ENCODE peak calls at places on chromosomes 5 and 9, in nine cellular contexts. One of them, this sample, is unnamed.
A peak's percentile ranks its signal among the peaks of the same experiment; 100 is the strongest.

GRCh38 chr5:116371935-116372334 is 202.7 kb downstream of the SEMA6A start:
- DNase-seq in colonic mucosa: no peak
- DNase-seq in foreskin keratinocyte: no peak
- DNase-seq in left ventricle myocardium inferior: no peak
- DNase-seq in astrocyte: no peak
- DNase-seq in H1: no peak
- DNase-seq in sigmoid colon: no peak
- DNase-seq in cardiac fibroblast: no peak
- DNase-seq in fibroblast of the aortic adventitia: no peak
- DNase-seq in this sample: no peak

GRCh38 chr5:163596536-163596935 is 91.1 kb downstream of the MAT2B start:
- DNase-seq in astrocyte: no peak
- DNase-seq in fibroblast of the aortic adventitia: no peak
- DNase-seq in sigmoid colon: no peak
- DNase-seq in foreskin keratinocyte: no peak
- DNase-seq in cardiac fibroblast: no peak
- DNase-seq in H1: no peak
- DNase-seq in colonic mucosa: no peak
- DNase-seq in left ventricle myocardium inferior: no peak
- DNase-seq in this sample: no peak

GRCh38 chr9:32742296-32742695 is 41.0 kb upstream of the TMEM215 start:
- DNase-seq in foreskin keratinocyte: peak; percentile 96
- DNase-seq in sigmoid colon: no peak
- DNase-seq in fibroblast of the aortic adventitia: no peak
- DNase-seq in left ventricle myocardium inferior: no peak
- DNase-seq in cardiac fibroblast: no peak
- DNase-seq in colonic mucosa: no peak
- DNase-seq in astrocyte: peak; percentile 47
- DNase-seq in H1: no peak
- DNase-seq in this sample: no peak

GRCh38 chr5:13510616-13511015 is 433.9 kb downstream of the DNAH5 start:
- DNase-seq in fibroblast of the aortic adventitia: no peak
- DNase-seq in sigmoid colon: no peak
- DNase-seq in left ventricle myocardium inferior: no peak
- DNase-seq in cardiac fibroblast: no peak
- DNase-seq in H1: no peak
- DNase-seq in astrocyte: no peak
- DNase-seq in colonic mucosa: no peak
- DNase-seq in foreskin keratinocyte: peak; percentile 96
- DNase-seq in this sample: no peak

GRCh38 chr9:13387668-13388124 is 108.2 kb upstream of the MPDZ start:
- DNase-seq in colonic mucosa: no peak
- DNase-seq in cardiac fibroblast: peak; percentile 48
- DNase-seq in astrocyte: peak; percentile 63
- DNase-seq in H1: no peak
- DNase-seq in foreskin keratinocyte: no peak
- DNase-seq in fibroblast of the aortic adventitia: peak; percentile 64
- DNase-seq in sigmoid colon: no peak
- DNase-seq in left ventricle myocardium inferior: no peak
- DNase-seq in this sample: no peak

GRCh38 chr9:137447722-137448568 is 6.8 kb upstream of the ENTPD8 start:
- DNase-seq in fibroblast of the aortic adventitia: no peak
- DNase-seq in cardiac fibroblast: no peak
- DNase-seq in H1: no peak
- DNase-seq in colonic mucosa: peak; percentile 18
- DNase-seq in left ventricle myocardium inferior: no peak
- DNase-seq in astrocyte: no peak
- DNase-seq in foreskin keratinocyte: no peak
- DNase-seq in sigmoid colon: no peak
- DNase-seq in this sample: no peak

GRCh38 chr9:123365287-123365880 is 9.4 kb downstream of the CRB2 start:
- DNase-seq in sigmoid colon: no peak
- DNase-seq in left ventricle myocardium inferior: no peak
- DNase-seq in colonic mucosa: no peak
- DNase-seq in foreskin keratinocyte: no peak
- DNase-seq in fibroblast of the aortic adventitia: no peak
- DNase-seq in astrocyte: no peak
- DNase-seq in H1: no peak
- DNase-seq in cardiac fibroblast: no peak
- DNase-seq in this sample: no peak

GRCh38 chr5:56950626-56951130 is 1.2 kb downstream of the MIER3 start:
- DNase-seq in astrocyte: peak; percentile 41
- DNase-seq in fibroblast of the aortic adventitia: peak; percentile 76
- DNase-seq in cardiac fibroblast: peak; percentile 76
- DNase-seq in H1: peak; percentile 72
- DNase-seq in left ventricle myocardium inferior: peak; percentile 71
- DNase-seq in colonic mucosa: peak; percentile 69
- DNase-seq in sigmoid colon: peak; percentile 86
- DNase-seq in foreskin keratinocyte: peak; percentile 51
- DNase-seq in this sample: peak; percentile 78

GRCh38 chr9:738209-738915 is 103.1 kb upstream of the DMRT1 start:
- DNase-seq in cardiac fibroblast: peak; percentile 93
- DNase-seq in sigmoid colon: peak; percentile 93
- DNase-seq in left ventricle myocardium inferior: peak; percentile 71
- DNase-seq in fibroblast of the aortic adventitia: peak; percentile 93
- DNase-seq in colonic mucosa: no peak
- DNase-seq in foreskin keratinocyte: peak; percentile 95
- DNase-seq in H1: no peak
- DNase-seq in astrocyte: peak; percentile 98
- DNase-seq in this sample: peak; percentile 69

GRCh38 chr9:74951107-74951720 is 1.5 kb downstream of the C9orf40 start:
- DNase-seq in astrocyte: no peak
- DNase-seq in fibroblast of the aortic adventitia: no peak
- DNase-seq in foreskin keratinocyte: no peak
- DNase-seq in sigmoid colon: no peak
- DNase-seq in H1: no peak
- DNase-seq in left ventricle myocardium inferior: no peak
- DNase-seq in cardiac fibroblast: no peak
- DNase-seq in colonic mucosa: peak; percentile 23
- DNase-seq in this sample: no peak

GRCh38 chr9:74951725-74952151 is 974 bp downstream of the C9orf40 start:
- DNase-seq in left ventricle myocardium inferior: peak; percentile 34
- DNase-seq in fibroblast of the aortic adventitia: peak; percentile 22
- DNase-seq in colonic mucosa: peak; percentile 45
- DNase-seq in foreskin keratinocyte: peak; percentile 21
- DNase-seq in astrocyte: peak; percentile 6
- DNase-seq in H1: peak; percentile 68
- DNase-seq in cardiac fibroblast: peak; percentile 39
- DNase-seq in sigmoid colon: peak; percentile 69
- DNase-seq in this sample: peak; percentile 73

GRCh38 chr9:74953235-74953741 is 576 bp upstream of the C9orf40 start:
- DNase-seq in sigmoid colon: no peak
- DNase-seq in foreskin keratinocyte: no peak
- DNase-seq in colonic mucosa: peak; percentile 20
- DNase-seq in cardiac fibroblast: no peak
- DNase-seq in fibroblast of the aortic adventitia: peak; percentile 4
- DNase-seq in H1: no peak
- DNase-seq in left ventricle myocardium inferior: no peak
- DNase-seq in astrocyte: peak; percentile 4
- DNase-seq in this sample: no peak

GRCh38 chr9:74950456-74950855 is 2.3 kb downstream of the C9orf40 start:
- DNase-seq in fibroblast of the aortic adventitia: no peak
- DNase-seq in astrocyte: no peak
- DNase-seq in foreskin keratinocyte: no peak
- DNase-seq in left ventricle myocardium inferior: no peak
- DNase-seq in colonic mucosa: no peak
- DNase-seq in H1: no peak
- DNase-seq in cardiac fibroblast: no peak
- DNase-seq in sigmoid colon: no peak
- DNase-seq in this sample: no peak

DNA sequence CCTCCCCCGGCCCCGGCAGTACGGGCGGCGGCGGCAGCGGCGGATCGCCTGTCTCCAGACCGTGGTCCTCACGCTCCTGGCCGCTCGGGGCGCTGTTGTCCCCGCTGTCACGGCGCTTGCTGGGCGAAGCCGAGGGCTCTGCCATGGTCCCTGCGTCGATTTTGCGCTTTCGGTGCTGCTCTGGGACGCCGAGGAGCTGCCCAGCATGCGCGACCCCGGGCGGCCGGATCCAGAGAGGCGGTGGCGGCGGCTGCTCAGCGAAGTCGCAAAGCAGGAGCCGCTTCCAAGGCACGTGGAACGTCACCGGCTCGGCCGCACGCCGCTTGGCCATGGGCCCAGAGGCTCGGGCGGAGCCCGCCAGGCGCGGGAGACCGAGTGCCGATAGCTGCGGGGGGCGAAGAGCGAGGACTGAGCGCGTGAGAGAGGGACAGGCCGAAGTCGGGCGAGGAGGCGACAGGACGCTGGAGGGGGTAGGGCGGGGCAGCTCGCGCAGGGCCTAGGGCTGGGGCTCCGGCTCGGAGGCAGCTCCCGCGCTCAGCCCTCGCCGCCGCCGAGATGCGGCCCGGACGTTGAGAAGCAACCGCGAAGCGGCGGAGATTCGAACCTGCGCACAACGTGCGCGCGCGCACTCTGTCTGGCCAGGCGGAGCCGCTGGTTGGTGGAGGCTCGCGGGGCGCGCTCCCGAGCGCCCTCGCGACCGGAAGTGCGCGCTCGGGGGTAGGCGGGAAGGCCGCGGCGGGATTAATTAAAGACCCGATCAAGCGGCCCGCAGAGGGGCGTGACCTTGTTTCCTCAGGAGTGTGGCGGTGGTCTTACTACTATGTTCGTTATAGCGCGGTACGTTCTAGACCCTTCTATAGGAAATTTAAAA is at the start of gene C9orf40:
- DNase-seq in astrocyte: peak; percentile 67
- DNase-seq in colonic mucosa: peak; percentile 93
- DNase-seq in cardiac fibroblast: peak; percentile 85
- DNase-seq in left ventricle myocardium inferior: peak; percentile 91
- DNase-seq in foreskin keratinocyte: peak; percentile 71
- DNase-seq in fibroblast of the aortic adventitia: peak; percentile 79
- DNase-seq in sigmoid colon: peak; percentile 93
- DNase-seq in H1: peak; percentile 94
- DNase-seq in this sample: peak; percentile 85
- TF ChIP-seq CTCF in astrocyte: peak; percentile 43
- TF ChIP-seq CTCF in colonic mucosa: peak; percentile 73
- TF ChIP-seq CTCF in cardiac fibroblast: peak; percentile 74
- TF ChIP-seq CTCF in left ventricle myocardium inferior: peak; percentile 91
- TF ChIP-seq CTCF in foreskin keratinocyte: peak; percentile 87
- TF ChIP-seq CTCF in fibroblast of the aortic adventitia: peak; percentile 82
- TF ChIP-seq CTCF in sigmoid colon: peak; percentile 65
- TF ChIP-seq CTCF in H1: peak; percentile 82
- TF ChIP-seq CTCF in this sample: peak; percentile 78

GRCh38 chr9:70278312-70278711 is 19.5 kb downstream of the SMC5 start:
- DNase-seq in fibroblast of the aortic adventitia: no peak
- DNase-seq in foreskin keratinocyte: no peak
- DNase-seq in astrocyte: no peak
- DNase-seq in sigmoid colon: no peak
- DNase-seq in H1: no peak
- DNase-seq in cardiac fibroblast: no peak
- DNase-seq in left ventricle myocardium inferior: no peak
- DNase-seq in colonic mucosa: no peak
- DNase-seq in this sample: no peak

GRCh38 chr9:70285246-70285645 is 26.5 kb downstream of the SMC5 start:
- DNase-seq in foreskin keratinocyte: no peak
- DNase-seq in sigmoid colon: no peak
- DNase-seq in left ventricle myocardium inferior: no peak
- DNase-seq in fibroblast of the aortic adventitia: peak; percentile 74
- DNase-seq in H1: no peak
- DNase-seq in colonic mucosa: no peak
- DNase-seq in cardiac fibroblast: peak; percentile 51
- DNase-seq in astrocyte: no peak
- DNase-seq in this sample: no peak

GRCh38 chr9:70285981-70286616 is 27.3 kb downstream of the SMC5 start:
- DNase-seq in astrocyte: no peak
- DNase-seq in left ventricle myocardium inferior: no peak
- DNase-seq in colonic mucosa: no peak
- DNase-seq in fibroblast of the aortic adventitia: peak; percentile 26
- DNase-seq in H1: no peak
- DNase-seq in sigmoid colon: no peak
- DNase-seq in foreskin keratinocyte: no peak
- DNase-seq in cardiac fibroblast: no peak
- DNase-seq in this sample: no peak

DNA sequence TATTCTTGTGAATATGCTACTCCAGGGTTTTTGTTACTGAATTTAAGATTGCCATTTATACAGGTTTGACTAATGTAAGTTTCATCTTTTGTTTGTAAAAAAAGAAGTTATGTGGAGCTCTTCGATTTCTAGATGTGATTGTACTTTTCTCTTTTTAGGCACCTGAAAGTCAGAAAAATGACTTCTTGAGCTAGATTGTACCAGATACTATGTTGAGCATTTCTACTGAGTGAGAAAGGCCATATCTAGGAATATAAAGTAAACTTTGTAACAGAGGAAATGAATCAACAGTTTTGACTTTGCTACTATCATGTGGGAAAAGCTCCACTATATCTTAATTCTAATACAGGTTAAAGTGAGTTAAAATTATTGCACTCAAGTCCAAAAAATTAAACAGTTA is 25.1 kb downstream of the SMC5 start:
- DNase-seq in sigmoid colon: no peak
- DNase-seq in astrocyte: no peak
- DNase-seq in cardiac fibroblast: no peak
- DNase-seq in foreskin keratinocyte: no peak
- DNase-seq in colonic mucosa: no peak
- DNase-seq in fibroblast of the aortic adventitia: no peak
- DNase-seq in H1: no peak
- DNase-seq in left ventricle myocardium inferior: no peak
- DNase-seq in this sample: no peak
- TF ChIP-seq CTCF in sigmoid colon: no peak
- TF ChIP-seq CTCF in astrocyte: no peak
- TF ChIP-seq CTCF in cardiac fibroblast: no peak
- TF ChIP-seq CTCF in foreskin keratinocyte: no peak
- TF ChIP-seq CTCF in colonic mucosa: no peak
- TF ChIP-seq CTCF in fibroblast of the aortic adventitia: no peak
- TF ChIP-seq CTCF in H1: no peak
- TF ChIP-seq CTCF in left ventricle myocardium inferior: no peak
- TF ChIP-seq CTCF in this sample: no peak

GRCh38 chr5:64768358-64769312 is at the start of the genes CWC27 and SREK1IP1:
- DNase-seq in astrocyte: peak; percentile 92
- DNase-seq in H1: peak; percentile 85
- DNase-seq in colonic mucosa: peak; percentile 82
- DNase-seq in cardiac fibroblast: peak; percentile 93
- DNase-seq in sigmoid colon: peak; percentile 87
- DNase-seq in fibroblast of the aortic adventitia: peak; percentile 92
- DNase-seq in foreskin keratinocyte: peak; percentile 92
- DNase-seq in left ventricle myocardium inferior: peak; percentile 78
- DNase-seq in this sample: peak; percentile 77
- TF ChIP-seq CTCF in astrocyte: no peak
- TF ChIP-seq CTCF in H1: peak; percentile 6
- TF ChIP-seq CTCF in colonic mucosa: no peak
- TF ChIP-seq CTCF in cardiac fibroblast: peak; percentile 43
- TF ChIP-seq CTCF in sigmoid colon: no peak
- TF ChIP-seq CTCF in fibroblast of the aortic adventitia: peak; percentile 36
- TF ChIP-seq CTCF in foreskin keratinocyte: peak; percentile 18
- TF ChIP-seq CTCF in left ventricle myocardium inferior: peak; percentile 37
- TF ChIP-seq CTCF in this sample: no peak

DNA sequence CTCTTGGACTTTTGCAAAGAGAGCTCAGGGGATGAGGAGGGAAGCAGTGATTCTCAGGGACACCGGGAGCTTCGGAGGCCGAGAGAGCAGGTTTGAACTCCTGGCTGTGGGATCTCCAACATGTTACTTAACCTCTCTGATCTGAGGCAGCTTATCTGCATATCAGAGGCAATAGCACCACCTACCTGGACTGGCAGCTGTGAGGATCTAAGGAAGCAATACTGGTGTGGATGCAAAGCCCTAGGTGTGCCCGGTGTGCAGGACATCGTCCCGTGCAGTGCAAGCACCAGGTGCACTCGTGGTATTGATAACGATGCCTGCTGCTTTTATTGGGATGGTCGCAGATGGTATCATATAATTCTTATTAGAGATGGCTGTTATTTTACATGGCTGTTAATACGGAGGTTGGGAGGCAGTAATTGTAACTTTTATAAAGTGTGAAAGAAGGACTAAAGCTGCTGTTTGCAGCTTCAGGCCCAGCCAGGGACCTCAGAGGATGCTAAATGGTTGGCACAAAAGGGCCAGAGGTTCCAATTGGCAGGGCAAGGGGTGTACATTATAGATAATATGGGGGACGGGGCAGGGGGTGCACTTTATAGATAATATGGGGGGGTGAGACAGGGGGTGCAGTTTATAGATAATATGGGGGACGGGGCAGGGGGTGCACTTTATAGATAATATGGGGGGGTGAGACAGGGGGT is 14.9 kb downstream of the COL5A1 start:
- DNase-seq in foreskin keratinocyte: peak; percentile 39
- DNase-seq in sigmoid colon: peak; percentile 37
- DNase-seq in cardiac fibroblast: no peak
- DNase-seq in H1: no peak
- DNase-seq in left ventricle myocardium inferior: peak; percentile 1
- DNase-seq in colonic mucosa: no peak
- DNase-seq in astrocyte: no peak
- DNase-seq in fibroblast of the aortic adventitia: no peak
- DNase-seq in this sample: no peak
- TF ChIP-seq CTCF in foreskin keratinocyte: peak; percentile 62
- TF ChIP-seq CTCF in sigmoid colon: no peak
- TF ChIP-seq CTCF in cardiac fibroblast: no peak
- TF ChIP-seq CTCF in H1: peak; percentile 35
- TF ChIP-seq CTCF in left ventricle myocardium inferior: no peak
- TF ChIP-seq CTCF in colonic mucosa: no peak
- TF ChIP-seq CTCF in astrocyte: no peak
- TF ChIP-seq CTCF in fibroblast of the aortic adventitia: peak; percentile 8
- TF ChIP-seq CTCF in this sample: no peak